ENCODE peak calls at places on chromosomes 4 and X, in five cellular contexts. S, K, G, X and M are unnamed samples.

GRCh38 chr4:121053601-121054143 is 18.7 kb downstream of the NDNF start:
- DNase-seq in S (peak), K (no peak), G (no peak), X (no peak), M (no peak)

GRCh38 chr4:106852416-106852815 is 183.7 kb downstream of the DKK2 start:
- DNase-seq in S (no peak), K (no peak), G (no peak), X (no peak), M (no peak)

GRCh38 chrX:3286196-3286920 is 60.1 kb downstream of the MXRA5 start:
- DNase-seq in S (no peak), K (no peak), G (no peak), X (no peak), M (no peak)

GRCh38 chr4:153318696-153319320 is 25.7 kb upstream of the MND1 start:
- DNase-seq in S (no peak), K (no peak), G (no peak), X (no peak), M (no peak)

GRCh38 chrX:149461746-149462145 is 43.4 kb downstream of the IDS start:
- DNase-seq in S (no peak), K (no peak), G (no peak), X (no peak), M (no peak)

GRCh38 chr4:78667764-78668163 is 108.4 kb upstream of the BMP2K start:
- DNase-seq in S (no peak), K (no peak), G (no peak), X (no peak), M (no peak)

GRCh38 chrX:68936186-68936585 is 107.4 kb downstream of the EFNB1 start:
- DNase-seq in S (no peak), K (no peak), G (no peak), X (no peak), M (no peak)

GRCh38 chr4:108754327-108754726 is 8.5 kb downstream of the ETNPPL start:
- DNase-seq in S (no peak), K (no peak), G (no peak), X (no peak), M (no peak)

GRCh38 chrX:41333744-41333993 is 293 bp upstream of the DDX3X start:
- DNase-seq in S (no peak), K (peak), G (no peak), X (no peak), M (peak)

GRCh38 chr4:80127870-80128419 is 54.9 kb upstream of the ANTXR2 start:
- DNase-seq in S (no peak), K (no peak), G (no peak), X (no peak), M (no peak)

GRCh38 chr4:141570290-141570689 is 66.1 kb upstream of the IL15 start:
- DNase-seq in S (no peak), K (no peak), G (no peak), X (no peak), M (no peak)

GRCh38 chr4:31655328-31655727 is 935.2 kb downstream of the PCDH7 start:
- DNase-seq in S (no peak), K (no peak), G (no peak), X (no peak), M (no peak)

GRCh38 chr4:158758142-158758541 is 10.7 kb upstream of the FNIP2 start:
- DNase-seq in S (no peak), K (no peak), G (no peak), X (no peak), M (no peak)

GRCh38 chr4:101349346-101350064 is 2.2 kb upstream of the PPP3CA start:
- DNase-seq in S (peak), K (no peak), G (no peak), X (no peak), M (no peak)

GRCh38 chr4:90190510-90190909 is 63.3 kb downstream of the CCSER1 start:
- DNase-seq in S (no peak), K (no peak), G (no peak), X (no peak), M (no peak)

GRCh38 chr4:9969526-9970398 is 51.5 kb downstream of the SLC2A9 start:
- DNase-seq in S (no peak), K (no peak), G (no peak), X (no peak), M (no peak)

GRCh38 chrX:150200820-150201287 is 162.3 kb upstream of the MAMLD1 start:
- DNase-seq in S (no peak), K (no peak), G (peak), X (no peak), M (no peak)

GRCh38 chr4:182019148-182019652 is 224.0 kb upstream of the TENM3 start:
- DNase-seq in S (no peak), K (no peak), G (no peak), X (no peak), M (no peak)

GRCh38 chr4:112270643-112271484 is 14.8 kb downstream of the TIFA start:
- DNase-seq in S (no peak), K (no peak), G (no peak), X (no peak), M (no peak)

GRCh38 chr4:150510176-150510875 is 71.6 kb upstream of the MAB21L2 start:
- DNase-seq in S (no peak), K (no peak), G (no peak), X (no peak), M (no peak)

GRCh38 chr4:114401483-114401882 is 197.1 kb upstream of the UGT8 start:
- DNase-seq in S (no peak), K (no peak), G (no peak), X (no peak), M (no peak)

GRCh38 chr4:13378973-13379759 is 105.0 kb downstream of the RAB28 start:
- DNase-seq in S (no peak), K (no peak), G (no peak), X (no peak), M (no peak)

GRCh38 chrX:28638775-28639174 is 51.5 kb downstream of the IL1RAPL1 start:
- DNase-seq in S (no peak), K (no peak), G (no peak), X (no peak), M (no peak)

GRCh38 chr4:1255151-1255550 is 6.2 kb upstream of the CTBP1 start:
- DNase-seq in S (no peak), K (no peak), G (no peak), X (no peak), M (no peak)

GRCh38 chr4:13912966-13913365 is 285.4 kb upstream of the BOD1L1 start:
- DNase-seq in S (no peak), K (no peak), G (no peak), X (no peak), M (no peak)

GRCh38 chrX:30060718-30061117 is 154.6 kb upstream of the MAGEB2 start:
- DNase-seq in S (no peak), K (no peak), G (no peak), X (no peak), M (no peak)

GRCh38 chr4:4865705-4866123 is 6.2 kb downstream of the MSX1 start:
- DNase-seq in S (no peak), K (no peak), G (no peak), X (no peak), M (no peak)

GRCh38 chr4:156638925-156639605 is 332.5 kb downstream of the PDGFC start:
- DNase-seq in S (no peak), K (no peak), G (no peak), X (no peak), M (no peak)

GRCh38 chrX:23953908-23954269 is 46.1 kb downstream of the CXorf58 start:
- DNase-seq in S (no peak), K (no peak), G (no peak), X (no peak), M (no peak)

GRCh38 chrX:121496966-121497365 is 449.6 kb downstream of the GLUD2 start:
- DNase-seq in S (no peak), K (no peak), G (no peak), X (no peak), M (no peak)

GRCh38 chr4:76570141-76570989 is 135.3 kb downstream of the SHROOM3 start:
- DNase-seq in S (no peak), K (no peak), G (no peak), X (no peak), M (no peak)

GRCh38 chrX:79235899-79236298 is 91.4 kb downstream of the GPR174 start:
- DNase-seq in S (no peak), K (no peak), G (no peak), X (no peak), M (no peak)

GRCh38 chr4:138522366-138522765 is 280.2 kb upstream of the SLC7A11 start:
- DNase-seq in S (no peak), K (no peak), G (no peak), X (no peak), M (no peak)

GRCh38 chr4:123956204-123956603 is 559.6 kb downstream of the SPRY1 start:
- DNase-seq in S (peak), K (no peak), G (no peak), X (no peak), M (no peak)
- TF ChIP-seq CTCF in S (no peak), K (no peak), G (no peak), X (no peak), M (no peak)

DNA sequence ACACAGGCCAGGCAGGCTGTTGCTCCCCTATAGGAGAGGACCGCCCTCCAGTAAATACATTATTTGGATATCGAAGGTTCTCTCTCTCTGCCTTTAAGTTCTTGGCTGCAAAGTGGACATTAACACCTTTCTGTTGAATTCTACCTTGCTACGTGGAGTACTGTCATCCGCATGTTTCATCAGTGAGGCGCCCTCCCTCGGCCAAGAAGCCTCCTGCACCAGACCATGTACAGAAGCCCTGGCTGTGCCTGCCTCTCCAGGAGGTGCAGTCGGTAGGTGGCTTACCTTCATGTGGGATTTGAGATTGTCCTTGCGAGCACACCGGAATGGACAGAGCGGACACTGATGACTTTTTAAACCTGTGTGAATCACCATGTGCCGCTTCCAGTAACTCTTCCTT is 46.7 kb downstream of the ZNF827 start:
- DNase-seq in S (no peak), K (no peak), G (no peak), X (no peak), M (no peak)
- TF ChIP-seq CTCF in S (no peak), K (no peak), G (no peak), X (no peak), M (no peak)

DNA sequence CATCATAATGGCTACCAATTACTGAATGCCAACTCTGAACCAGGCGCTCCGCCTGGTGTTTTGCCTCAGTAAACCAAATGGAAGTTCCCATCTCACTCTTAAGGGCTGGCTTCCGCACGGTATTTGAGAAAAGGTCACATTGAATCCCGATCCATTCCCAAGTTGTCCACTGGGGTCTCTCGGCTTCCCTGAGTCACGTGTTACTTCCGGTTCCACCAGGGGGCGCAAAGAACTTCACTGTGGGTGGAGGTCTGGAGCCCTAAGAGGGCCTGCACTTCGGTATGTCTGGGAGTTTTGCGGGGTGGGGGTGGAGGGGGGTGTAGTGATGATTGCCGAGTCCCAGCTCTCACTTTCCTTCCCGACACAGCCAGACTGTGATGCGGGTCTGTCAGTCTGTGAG is 13.4 kb upstream of the NHS start:
- DNase-seq in S (no peak), K (peak), G (no peak), X (no peak), M (no peak)
- TF ChIP-seq CTCF in S (no peak), K (peak), G (no peak), X (no peak), M (no peak)

DNA sequence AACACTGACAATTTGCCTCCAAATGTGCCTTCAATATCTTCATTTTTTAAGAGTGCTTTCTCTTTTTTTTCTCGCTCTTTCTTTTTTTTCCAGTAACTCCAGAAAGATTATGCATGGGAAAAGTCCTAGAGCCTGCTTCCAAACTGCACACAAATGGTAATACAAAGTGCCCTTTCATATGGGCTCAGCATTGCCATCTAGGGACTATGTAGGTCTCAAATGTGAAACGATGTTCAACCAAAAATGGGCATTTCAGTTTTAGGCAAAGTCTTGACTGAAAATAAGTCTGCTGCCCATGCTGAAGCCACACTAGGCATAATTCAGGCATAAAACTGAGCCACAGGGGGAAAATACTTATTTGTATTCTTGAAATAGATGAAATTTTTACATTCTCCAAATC is 65.6 kb downstream of the SYNPO2 start:
- DNase-seq in S (no peak), K (no peak), G (no peak), X (no peak), M (no peak)
- TF ChIP-seq CTCF in S (peak), K (no peak), G (no peak), X (no peak), M (no peak)

GRCh38 chrX:118179161-118179560 is 62.6 kb upstream of the KLHL13 start:
- DNase-seq in S (no peak), K (no peak), G (no peak), X (no peak), M (no peak)

GRCh38 chrX:118181030-118181429 is 64.4 kb upstream of the KLHL13 start:
- DNase-seq in S (no peak), K (no peak), G (no peak), X (no peak), M (no peak)

GRCh38 chrX:118179718-118180117 is 63.1 kb upstream of the KLHL13 start:
- DNase-seq in S (no peak), K (no peak), G (no peak), X (no peak), M (no peak)

GRCh38 chrX:118182050-118182449 is 65.4 kb upstream of the KLHL13 start:
- DNase-seq in S (no peak), K (no peak), G (no peak), X (no peak), M (no peak)

GRCh38 chrX:118183606-118184005 is 67.0 kb upstream of the KLHL13 start:
- DNase-seq in S (no peak), K (no peak), G (no peak), X (no peak), M (no peak)
- TF ChIP-seq CTCF in S (no peak), K (peak), G (no peak), X (no peak), M (no peak)

GRCh38 chr4:20760053-20760452 is 59.8 kb downstream of the PACRGL start:
- DNase-seq in S (no peak), K (no peak), G (no peak), X (no peak), M (no peak)
- TF ChIP-seq CTCF in S (no peak), K (no peak), G (no peak), X (no peak), M (no peak)

GRCh38 chrX:52995135-52995973 is 37.0 kb upstream of the FAM156A start:
- DNase-seq in S (peak), K (peak), G (peak), X (peak), M (peak)
- TF ChIP-seq CTCF in S (peak), K (peak), G (peak), X (peak), M (peak)

DNA sequence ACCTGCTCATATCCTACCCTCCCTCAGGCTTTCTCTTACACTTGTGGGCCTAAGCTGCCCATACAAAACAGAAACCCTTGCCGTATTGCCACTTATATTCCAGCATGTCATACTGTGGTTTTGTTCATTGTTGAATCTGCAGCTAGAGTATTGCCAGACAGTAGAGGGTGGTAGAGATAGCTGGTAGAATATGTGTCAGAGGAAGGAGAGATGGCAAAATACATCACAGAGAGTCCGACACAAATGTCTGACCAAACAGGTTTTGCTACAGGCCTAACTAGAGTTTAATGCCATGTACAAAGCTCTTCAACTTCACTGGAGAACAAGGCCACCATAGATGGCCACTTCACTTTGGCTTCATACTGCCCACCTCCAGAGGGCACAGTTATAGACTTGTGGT is 160.1 kb downstream of the EFHC2 start:
- DNase-seq in S (no peak), K (no peak), G (no peak), X (no peak), M (no peak)
- TF ChIP-seq CTCF in S (peak), K (no peak), G (no peak), X (no peak), M (no peak)

GRCh38 chr4:2763511-2763967 is 7.4 kb upstream of the TNIP2 start:
- DNase-seq in S (no peak), K (no peak), G (no peak), X (no peak), M (no peak)

GRCh38 chr4:2757426-2757825 is 1.3 kb upstream of the TNIP2 start:
- DNase-seq in S (no peak), K (no peak), G (no peak), X (no peak), M (no peak)

GRCh38 chr4:2762048-2762447 is 5.9 kb upstream of the TNIP2 start:
- DNase-seq in S (no peak), K (no peak), G (no peak), X (no peak), M (no peak)

GRCh38 chr4:2756691-2757350 is 685 bp upstream of the TNIP2 start:
- DNase-seq in S (no peak), K (no peak), G (no peak), X (no peak), M (no peak)

DNA sequence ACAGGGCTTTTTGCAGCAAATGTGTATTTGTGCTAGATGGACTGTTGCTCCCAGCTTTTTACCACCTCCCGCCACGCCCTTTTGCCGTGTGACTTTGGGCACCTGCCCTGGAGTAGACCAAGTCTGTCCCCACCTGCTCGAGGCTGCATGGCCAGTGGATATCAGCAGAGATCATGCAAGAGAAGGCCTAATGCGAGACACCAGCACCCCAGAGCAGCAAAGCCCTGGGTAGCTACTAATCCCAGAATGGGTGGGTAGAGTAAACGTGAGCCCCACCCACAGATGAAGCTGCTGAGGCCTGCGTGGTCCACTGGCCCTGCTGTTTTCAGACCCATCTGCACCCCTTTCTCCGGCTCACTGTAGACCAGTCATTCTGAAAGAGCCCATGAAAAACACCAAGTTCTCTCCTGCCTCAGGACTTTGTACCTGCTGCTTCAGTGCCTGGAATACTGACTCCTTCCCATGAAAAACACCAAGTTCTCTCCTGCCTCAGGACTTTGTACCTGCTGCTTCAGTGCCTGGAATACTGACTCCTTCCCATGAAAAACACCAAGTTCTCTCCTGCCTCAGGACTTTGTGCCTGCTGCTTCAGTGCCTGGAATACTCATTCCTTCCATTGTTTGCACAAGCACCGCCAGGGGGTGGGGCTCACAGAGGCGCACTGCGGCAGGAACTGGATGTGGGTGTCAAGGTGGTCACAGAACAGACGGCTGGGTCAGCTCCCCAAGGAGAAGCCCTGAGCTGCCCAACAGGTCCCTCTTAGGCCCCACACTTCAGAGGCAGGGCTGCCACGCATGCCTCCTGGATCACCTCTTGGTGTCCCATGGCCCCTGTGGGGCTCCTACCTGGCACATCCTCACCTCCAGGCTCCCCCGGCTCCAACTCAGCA is 5.1 kb upstream of the TNIP2 start:
- DNase-seq in S (no peak), K (no peak), G (no peak), X (no peak), M (no peak)
- TF ChIP-seq CTCF in S (no peak), K (no peak), G (no peak), X (no peak), M (no peak)

GRCh38 chrX:153669174-153669890 is 4.3 kb downstream of the PNCK start:
- DNase-seq in S (no peak), K (peak), G (no peak), X (no peak), M (no peak)
- TF ChIP-seq CTCF in S (peak), K (peak), G (peak), X (peak), M (peak)